ENCODE peak calls at places on chromosomes 1 and 21, in six cellular contexts. N is tibial artery, B is tibial nerve, G is cardiac muscle cell, U is mesenchymal stem cell, Z is heart right ventricle. E is an unnamed sample. For H3K4me1 and H3K9me3, the result is how much of the 10 kb centered on the place peaks cover.

GRCh38 chr1:8660455-8660854 is 157.0 kb downstream of the RERE start:
- DNase-seq in N (peak), G (peak), Z (peak), U (peak), B (peak), E (peak)

GRCh38 chr1:24964811-24965570 is 34.9 kb upstream of the RUNX3 start:
- DNase-seq in N (no peak), U (peak), G (no peak), B (no peak), Z (peak), E (no peak)

GRCh38 chr1:57067863-57068262 is 102.0 kb upstream of the C8B start:
- DNase-seq in B (no peak), Z (peak), N (no peak), G (peak), U (no peak), E (no peak)

GRCh38 chr1:93531193-93531592 is 83.3 kb downstream of the FNBP1L start:
- DNase-seq in U (no peak), B (no peak), G (no peak), Z (no peak), N (no peak), E (no peak)

GRCh38 chr1:51463561-51463960 is 55.5 kb downstream of the EPS15 start:
- DNase-seq in B (no peak), G (no peak), U (no peak), Z (no peak), N (no peak), E (no peak)

GRCh38 chr1:2248127-2248826 is 20.2 kb downstream of the SKI start:
- DNase-seq in Z (no peak), N (peak), G (no peak), B (no peak), U (no peak), E (no peak)

GRCh38 chr1:204578867-204579664 is 62.9 kb downstream of the MDM4 start:
- DNase-seq in Z (peak), B (no peak), U (peak), N (no peak), G (peak), E (no peak)

GRCh38 chr1:100187912-100188311 is 9.9 kb upstream of the LRRC39 start:
- DNase-seq in B (no peak), N (peak), U (peak), G (peak), Z (peak), E (no peak)

GRCh38 chr1:43454270-43455011 is 710 bp upstream of the HYI start:
- DNase-seq in N (peak), G (peak), B (peak), Z (peak), U (peak), E (peak)

GRCh38 chr1:230860617-230861384 is 7.5 kb downstream of the C1orf198 start:
- DNase-seq in Z (no peak), G (no peak), N (no peak), B (no peak), U (no peak), E (no peak)
- H3K4me1 ChIP-seq in Z (half or more), G (under half), N (half or more), B (under half), U (under half), E (half or more)

GRCh38 chr21:9780441-9780937 is 740.9 kb upstream of the TPTE start:
- DNase-seq in U (no peak), N (no peak), G (no peak), Z (no peak), B (no peak), E (no peak)
- H3K9me3 ChIP-seq in U (under half), N (under half), G (under half), Z (under half), B (under half), E (under half)

GRCh38 chr1:111648826-111649225 is 29.2 kb downstream of the RAP1A start:
- DNase-seq in Z (peak), N (no peak), G (no peak), B (no peak), U (no peak), E (no peak)

GRCh38 chr1:111639602-111640198 is 20.1 kb downstream of the RAP1A start:
- DNase-seq in U (no peak), G (no peak), N (no peak), Z (no peak), B (no peak), E (no peak)

GRCh38 chr1:111643097-111643496 is 23.5 kb downstream of the RAP1A start:
- DNase-seq in G (no peak), B (no peak), N (no peak), Z (no peak), U (no peak), E (no peak)

GRCh38 chr1:111647738-111648137 is 28.1 kb downstream of the RAP1A start:
- DNase-seq in N (no peak), U (no peak), B (no peak), Z (no peak), G (no peak), E (no peak)

GRCh38 chr1:111643696-111644095 is 24.1 kb downstream of the RAP1A start:
- DNase-seq in Z (no peak), B (no peak), G (no peak), N (no peak), U (no peak), E (no peak)
- H3K4me1 ChIP-seq in Z (under half), B (under half), G (under half), N (under half), U (under half), E (under half)

DNA sequence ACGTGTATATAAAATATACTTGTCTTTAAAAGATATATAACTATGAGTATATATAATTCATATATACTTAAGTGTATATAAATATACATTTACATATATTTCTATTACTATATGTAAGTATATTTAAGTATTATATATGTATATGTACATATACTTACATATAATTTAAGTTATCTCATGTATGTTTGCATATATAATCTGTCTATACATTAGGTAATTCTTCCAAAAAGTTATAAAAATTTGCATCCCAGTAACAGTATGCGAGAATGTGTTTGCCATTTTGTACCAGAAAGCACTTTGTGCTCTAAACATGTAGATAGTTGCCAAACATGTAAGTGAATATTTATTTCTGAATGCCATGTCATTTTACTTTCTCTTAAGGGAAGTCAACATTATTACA is at the start of gene OR2AK2:
- DNase-seq in G (no peak), U (no peak), B (no peak), N (no peak), Z (no peak), E (no peak)
- H3K9me3 ChIP-seq in G (under half), U (under half), B (under half), N (under half), Z (under half), E (under half)

E was measured in thoracic aorta.